ENCODE peak calls at places on chromosomes 12 and 14, in four cellular contexts. Z is effector memory CD4-positive, alpha-beta T cell; M is testis; C is PC-9. W is an unnamed sample.

GRCh38 chr12:11981174-11981733 is 89.5 kb upstream of the BCL2L14 start:
- DNase-seq in Z (peak; percentile 42), M (no peak), C (no peak), W (no peak)

GRCh38 chr14:51630987-51631386 is 20.7 kb upstream of the FRMD6 start:
- DNase-seq in Z (no peak), M (no peak), C (no peak), W (no peak)

GRCh38 chr12:16454481-16454880 is 107.0 kb downstream of the MGST1 start:
- DNase-seq in Z (no peak), M (no peak), C (no peak), W (no peak)

GRCh38 chr14:39492267-39492666 is 60.0 kb upstream of the FBXO33 start:
- DNase-seq in Z (no peak), M (no peak), C (no peak), W (no peak)

GRCh38 chr14:86777950-86778602 is 1214.9 kb downstream of the GALC start:
- DNase-seq in Z (no peak), M (no peak), C (no peak), W (no peak)

GRCh38 chr12:123799227-123799626 is 37.1 kb downstream of the DNAH10 start:
- DNase-seq in Z (no peak), M (no peak), C (no peak), W (no peak)

GRCh38 chr12:87687362-87687761 is 341.8 kb downstream of the C12orf50 start:
- DNase-seq in Z (no peak), M (peak; percentile 52), C (no peak), W (peak; percentile 62)

GRCh38 chr12:23108957-23109356 is 484.0 kb downstream of the ETNK1 start:
- DNase-seq in Z (no peak), M (no peak), C (no peak), W (no peak)

GRCh38 chr12:6180300-6181051 is 19.7 kb upstream of the CD9 start:
- DNase-seq in Z (no peak), M (no peak), C (peak; percentile 46), W (peak; percentile 77)

GRCh38 chr12:67515679-67516363 is 132.7 kb upstream of the DYRK2 start:
- DNase-seq in Z (peak; percentile 24), M (no peak), C (peak; percentile 70), W (no peak)

GRCh38 chr12:90333939-90334338 is 621.0 kb downstream of the CCER1 start:
- DNase-seq in Z (no peak), M (no peak), C (no peak), W (no peak)

GRCh38 chr12:49358548-49359141 is 8.6 kb upstream of the SPATS2 start:
- DNase-seq in Z (peak; percentile 37), M (peak; percentile 68), C (peak; percentile 51), W (peak; percentile 72)

GRCh38 chr14:92323916-92324818 is 1.2 kb downstream of the SLC24A4 start:
- DNase-seq in Z (no peak), M (no peak), C (no peak), W (no peak)

GRCh38 chr14:31902915-31903646 is 174.0 kb upstream of the ARHGAP5 start:
- DNase-seq in Z (no peak), M (no peak), C (no peak), W (peak; percentile 68)

GRCh38 chr12:81500788-81501187 is 258.4 kb downstream of the PPFIA2 start:
- DNase-seq in Z (no peak), M (no peak), C (no peak), W (no peak)

GRCh38 chr14:92603309-92604257 is 90.0 kb downstream of the RIN3 start:
- DNase-seq in Z (no peak), M (peak; percentile 43), C (no peak), W (peak; percentile 77)

GRCh38 chr12:3972576-3972975 is 99.4 kb upstream of the PARP11 start:
- DNase-seq in Z (peak; percentile 25), M (no peak), C (no peak), W (no peak)

GRCh38 chr12:105032703-105033357 is 46.7 kb downstream of the NOPCHAP1 start:
- DNase-seq in Z (no peak), M (no peak), C (no peak), W (no peak)

GRCh38 chr14:95499354-95499750 is 17.1 kb downstream of the SYNE3 start:
- DNase-seq in Z (no peak), M (no peak), C (no peak), W (no peak)

GRCh38 chr12:14629832-14630688 is 62.4 kb upstream of the PLBD1 start:
- DNase-seq in Z (peak; percentile 41), M (peak; percentile 86), C (peak; percentile 51), W (peak; percentile 76)

GRCh38 chr14:36069535-36069900 is 107.0 kb downstream of the PTCSC3 start:
- DNase-seq in Z (no peak), M (peak; percentile 38), C (no peak), W (no peak)

GRCh38 chr14:60275932-60276331 is 26.9 kb downstream of the PPM1A start:
- DNase-seq in Z (no peak), M (no peak), C (no peak), W (no peak)

GRCh38 chr12:28887591-28887990 is 261.5 kb upstream of the FAR2 start:
- DNase-seq in Z (no peak), M (no peak), C (no peak), W (no peak)

GRCh38 chr14:22544406-22544805 is 44.6 kb downstream of the DAD1 start:
- DNase-seq in Z (no peak), M (no peak), C (no peak), W (no peak)
- H3K4me1 ChIP-seq in Z (peaks cover 98% of the 10 kb centered on the region), M (no peaks in the 10 kb centered on the region), C (no peaks in the 10 kb centered on the region), W (peaks cover 14% of the 10 kb centered on the region)

GRCh38 chr14:72782817-72783216 is 111.1 kb downstream of the DPF3 start:
- DNase-seq in Z (no peak), M (no peak), C (no peak), W (no peak)
- H3K36me3 ChIP-seq in Z (no peaks in the 10 kb centered on the region), M (no peaks in the 10 kb centered on the region), C (no peaks in the 10 kb centered on the region), W (no peaks in the 10 kb centered on the region)

DNA sequence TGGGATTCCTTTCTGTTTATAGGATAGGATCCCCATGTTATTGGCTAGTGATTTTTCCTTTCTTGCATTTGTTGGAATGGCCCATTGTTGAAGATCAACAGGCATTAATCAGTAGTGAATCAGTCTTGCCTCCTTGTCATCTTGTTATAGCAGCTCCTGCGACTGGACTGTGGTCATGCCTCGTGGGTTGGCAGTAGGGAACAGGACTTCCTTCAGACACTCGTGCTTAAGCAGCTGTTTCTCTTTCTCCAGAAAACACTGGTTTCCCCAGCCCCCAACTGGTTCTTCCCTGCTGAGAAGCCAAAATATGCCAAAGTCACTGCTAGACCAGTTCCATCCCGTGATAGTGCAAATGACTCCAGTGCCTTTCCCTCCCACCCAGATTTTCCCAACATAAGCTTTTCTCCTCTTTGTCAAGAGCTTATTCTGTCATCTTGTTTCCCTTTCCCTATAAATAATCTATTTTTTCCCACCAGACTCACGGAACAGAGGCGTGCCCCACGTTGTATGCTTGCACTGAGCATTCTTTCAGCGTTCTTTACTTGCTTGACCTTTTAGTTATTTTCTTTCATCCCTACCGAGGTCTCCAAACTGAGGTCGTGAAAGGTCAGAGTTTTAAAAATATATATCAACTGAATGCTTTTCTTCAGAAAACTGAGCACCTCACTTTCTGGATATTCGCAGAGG is 83.5 kb downstream of the SAMD4A start:
- DNase-seq in Z (no peak), M (peak; percentile 22), C (no peak), W (peak; percentile 50)
- H3K4me1 ChIP-seq in Z (no peaks in the 10 kb centered on the region), M (peaks cover 11% of the 10 kb centered on the region), C (peaks cover 64% of the 10 kb centered on the region), W (peaks cover 20% of the 10 kb centered on the region)

GRCh38 chr12:95037906-95038305 is 34.4 kb upstream of the NDUFA12 start:
- DNase-seq in Z (no peak), M (no peak), C (no peak), W (no peak)
- H3K36me3 ChIP-seq in Z (peaks cover 24% of the 10 kb centered on the region), M (no peaks in the 10 kb centered on the region), C (peaks cover 18% of the 10 kb centered on the region), W (peaks cover 4% of the 10 kb centered on the region)

W was measured in adrenal gland.